ENCODE peak calls at places on chromosomes 11 and 22, in ten cellular contexts. One of them, this sample, is unnamed.

GRCh38 chr11:931385-931784 is 5.7 kb downstream of the AP2A2 start:
- DNase-seq in pancreas: no peak
- DNase-seq in NCI-H510A treated with DMSO at 0.1 percent for 48 hours: no peak
- DNase-seq in mesenchymal stem cell: no peak
- DNase-seq in GDM1: no peak
- DNase-seq in activated CD8-positive, alpha-beta memory T cell treated with anti-CD3 and anti-CD28 coated beads, Interleukin-2, amount 50 U/mL, for 48 hours: no peak
- DNase-seq in Calu3: no peak
- DNase-seq in cardiac muscle cell: no peak
- DNase-seq in erythroblast: no peak
- DNase-seq in caudate nucleus: no peak
- DNase-seq in this sample: no peak

GRCh38 chr11:47724041-47724729 is 9.0 kb upstream of the AGBL2 start:
- DNase-seq in erythroblast: peak
- DNase-seq in activated CD8-positive, alpha-beta memory T cell treated with anti-CD3 and anti-CD28 coated beads, Interleukin-2, amount 50 U/mL, for 48 hours: no peak
- DNase-seq in Calu3: peak
- DNase-seq in mesenchymal stem cell: peak
- DNase-seq in pancreas: peak
- DNase-seq in NCI-H510A treated with DMSO at 0.1 percent for 48 hours: no peak
- DNase-seq in GDM1: no peak
- DNase-seq in cardiac muscle cell: no peak
- DNase-seq in caudate nucleus: no peak
- DNase-seq in this sample: no peak

GRCh38 chr22:50481440-50482106 is at the start of gene ADM2:
- DNase-seq in mesenchymal stem cell: peak
- DNase-seq in Calu3: peak
- DNase-seq in cardiac muscle cell: peak
- DNase-seq in GDM1: no peak
- DNase-seq in NCI-H510A treated with DMSO at 0.1 percent for 48 hours: no peak
- DNase-seq in pancreas: peak
- DNase-seq in caudate nucleus: no peak
- DNase-seq in activated CD8-positive, alpha-beta memory T cell treated with anti-CD3 and anti-CD28 coated beads, Interleukin-2, amount 50 U/mL, for 48 hours: peak
- DNase-seq in erythroblast: peak
- DNase-seq in this sample: no peak

GRCh38 chr22:24510694-24511625 is 15.8 kb downstream of the UPB1 start:
- DNase-seq in mesenchymal stem cell: peak
- DNase-seq in erythroblast: peak
- DNase-seq in NCI-H510A treated with DMSO at 0.1 percent for 48 hours: no peak
- DNase-seq in cardiac muscle cell: peak
- DNase-seq in caudate nucleus: no peak
- DNase-seq in activated CD8-positive, alpha-beta memory T cell treated with anti-CD3 and anti-CD28 coated beads, Interleukin-2, amount 50 U/mL, for 48 hours: no peak
- DNase-seq in Calu3: no peak
- DNase-seq in GDM1: no peak
- DNase-seq in pancreas: no peak
- DNase-seq in this sample: peak

GRCh38 chr11:129732926-129733325 is 82.7 kb upstream of the TMEM45B start:
- DNase-seq in Calu3: peak
- DNase-seq in NCI-H510A treated with DMSO at 0.1 percent for 48 hours: peak
- DNase-seq in GDM1: no peak
- DNase-seq in caudate nucleus: no peak
- DNase-seq in pancreas: no peak
- DNase-seq in erythroblast: no peak
- DNase-seq in cardiac muscle cell: no peak
- DNase-seq in activated CD8-positive, alpha-beta memory T cell treated with anti-CD3 and anti-CD28 coated beads, Interleukin-2, amount 50 U/mL, for 48 hours: no peak
- DNase-seq in mesenchymal stem cell: no peak
- DNase-seq in this sample: no peak

GRCh38 chr11:10483174-10483573 is 28.1 kb downstream of the AMPD3 start:
- DNase-seq in erythroblast: no peak
- DNase-seq in NCI-H510A treated with DMSO at 0.1 percent for 48 hours: no peak
- DNase-seq in activated CD8-positive, alpha-beta memory T cell treated with anti-CD3 and anti-CD28 coated beads, Interleukin-2, amount 50 U/mL, for 48 hours: peak
- DNase-seq in cardiac muscle cell: no peak
- DNase-seq in Calu3: no peak
- DNase-seq in caudate nucleus: no peak
- DNase-seq in GDM1: no peak
- DNase-seq in mesenchymal stem cell: no peak
- DNase-seq in pancreas: no peak
- DNase-seq in this sample: no peak

GRCh38 chr11:130827697-130828377 is 88.4 kb downstream of the SNX19 start:
- DNase-seq in pancreas: peak
- DNase-seq in cardiac muscle cell: peak
- DNase-seq in erythroblast: peak
- DNase-seq in GDM1: no peak
- DNase-seq in NCI-H510A treated with DMSO at 0.1 percent for 48 hours: no peak
- DNase-seq in mesenchymal stem cell: peak
- DNase-seq in Calu3: peak
- DNase-seq in caudate nucleus: no peak
- DNase-seq in activated CD8-positive, alpha-beta memory T cell treated with anti-CD3 and anti-CD28 coated beads, Interleukin-2, amount 50 U/mL, for 48 hours: peak
- DNase-seq in this sample: peak

GRCh38 chr11:117000741-117001096 is 97.5 kb downstream of the SIK3 start:
- DNase-seq in pancreas: no peak
- DNase-seq in caudate nucleus: no peak
- DNase-seq in cardiac muscle cell: no peak
- DNase-seq in erythroblast: no peak
- DNase-seq in NCI-H510A treated with DMSO at 0.1 percent for 48 hours: no peak
- DNase-seq in mesenchymal stem cell: no peak
- DNase-seq in activated CD8-positive, alpha-beta memory T cell treated with anti-CD3 and anti-CD28 coated beads, Interleukin-2, amount 50 U/mL, for 48 hours: no peak
- DNase-seq in GDM1: no peak
- DNase-seq in Calu3: no peak
- DNase-seq in this sample: no peak

GRCh38 chr11:105923252-105923651 is 98.8 kb downstream of the MSANTD4 start:
- DNase-seq in mesenchymal stem cell: no peak
- DNase-seq in GDM1: no peak
- DNase-seq in erythroblast: no peak
- DNase-seq in Calu3: no peak
- DNase-seq in pancreas: no peak
- DNase-seq in NCI-H510A treated with DMSO at 0.1 percent for 48 hours: no peak
- DNase-seq in caudate nucleus: no peak
- DNase-seq in activated CD8-positive, alpha-beta memory T cell treated with anti-CD3 and anti-CD28 coated beads, Interleukin-2, amount 50 U/mL, for 48 hours: no peak
- DNase-seq in cardiac muscle cell: no peak
- DNase-seq in this sample: no peak